ENCODE peak calls at places on chromosome 5, in four cellular contexts. I is tibial artery, O is neural crest cell, B is transverse colon. E is an unnamed sample.

GRCh38 chr5:122408592-122409219 is 96.7 kb downstream of the SNCAIP start:
- DNase-seq in I (no peak), O (no peak), B (no peak), E (no peak)

GRCh38 chr5:14101922-14102321 is 41.2 kb upstream of the TRIO start:
- DNase-seq in I (no peak), O (no peak), B (no peak), E (no peak)

GRCh38 chr5:102152906-102153787 is 142.9 kb downstream of the SLCO4C1 start:
- DNase-seq in I (no peak), O (peak), B (no peak), E (no peak)

GRCh38 chr5:133941456-133942196 is 26.8 kb downstream of the C5orf15 start:
- DNase-seq in I (no peak), O (no peak), B (no peak), E (no peak)

GRCh38 chr5:159402328-159402727 is 72.0 kb upstream of the IL12B start:
- DNase-seq in I (no peak), O (no peak), B (no peak), E (no peak)

GRCh38 chr5:41415242-41415641 is 95.2 kb downstream of the PLCXD3 start:
- DNase-seq in I (no peak), O (no peak), B (no peak), E (no peak)

GRCh38 chr5:53442946-53443345 is 37.5 kb upstream of the FST start:
- DNase-seq in I (no peak), O (no peak), B (no peak), E (no peak)

GRCh38 chr5:24712947-24713346 is 68.2 kb upstream of the CDH10 start:
- DNase-seq in I (no peak), O (no peak), B (no peak), E (no peak)

GRCh38 chr5:113056988-113057387 is 80.4 kb downstream of the DCP2 start:
- DNase-seq in I (no peak), O (no peak), B (no peak), E (no peak)

GRCh38 chr5:133679534-133679933 is 67.2 kb upstream of the FSTL4 start:
- DNase-seq in I (no peak), O (no peak), B (no peak), E (no peak)

GRCh38 chr5:142685418-142686209 is at the start of gene FGF1:
- DNase-seq in I (no peak), O (no peak), B (no peak), E (no peak)

GRCh38 chr5:170484847-170485605 is 18.8 kb upstream of the KCNIP1 start:
- DNase-seq in I (no peak), O (no peak), B (no peak), E (peak)

GRCh38 chr5:175731756-175732465 is 74.0 kb downstream of the HRH2 start:
- DNase-seq in I (no peak), O (no peak), B (no peak), E (no peak)

GRCh38 chr5:73250645-73251044 is 77.7 kb downstream of the TMEM174 start:
- DNase-seq in I (no peak), O (no peak), B (no peak), E (no peak)

GRCh38 chr5:157612581-157612980 is 37.0 kb upstream of the ADAM19 start:
- DNase-seq in I (no peak), O (no peak), B (no peak), E (no peak)

GRCh38 chr5:58156354-58156753 is 303.5 kb downstream of the PLK2 start:
- DNase-seq in I (no peak), O (no peak), B (no peak), E (no peak)

GRCh38 chr5:150611026-150611425 is 29.4 kb upstream of the SYNPO start:
- DNase-seq in I (no peak), O (no peak), B (no peak), E (no peak)

GRCh38 chr5:10036136-10036535 is 213.6 kb downstream of the ATPSCKMT start:
- DNase-seq in I (no peak), O (no peak), B (no peak), E (no peak)

GRCh38 chr5:93890657-93891056 is 149.3 kb upstream of the POU5F2 start:
- DNase-seq in I (no peak), O (no peak), B (no peak), E (no peak)

GRCh38 chr5:149853019-149853648 is 91.5 kb downstream of the PDE6A start:
- DNase-seq in I (peak), O (peak), B (peak), E (peak)

DNA sequence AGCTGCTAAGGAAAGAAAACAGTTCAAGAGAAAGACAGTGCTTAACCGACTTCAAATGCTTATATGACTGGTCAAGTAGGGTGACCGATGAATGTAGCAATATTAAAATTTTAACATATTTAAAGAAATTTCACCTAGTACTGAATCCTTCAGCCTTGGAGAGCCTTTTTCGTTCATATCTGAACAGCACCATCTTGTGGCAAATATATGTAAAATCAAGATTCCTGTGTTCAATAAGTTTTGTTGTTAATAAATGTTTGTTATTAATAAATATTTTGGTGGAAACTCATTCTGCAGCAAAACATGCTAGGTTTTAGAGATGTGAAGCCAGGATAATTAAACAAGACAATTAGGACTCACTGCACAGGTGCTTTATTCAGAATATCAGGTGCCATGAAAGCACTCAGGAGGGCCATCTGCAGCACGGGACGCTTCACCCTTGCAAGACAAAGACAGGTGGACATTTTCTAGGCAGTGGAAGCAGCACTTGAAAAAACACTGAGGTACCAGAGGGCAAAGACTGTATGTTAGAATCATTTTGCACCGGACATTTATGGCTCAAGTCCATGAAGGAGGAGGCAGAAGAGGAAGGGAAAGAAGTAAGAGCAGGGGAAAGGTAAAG is 15.6 kb downstream of the TICAM2 start:
- DNase-seq in I (no peak), O (no peak), B (no peak), E (no peak)
- TF ChIP-seq CTCF in I (peak), O (peak), B (peak), E (peak)

GRCh38 chr5:173530547-173530946 is 85.9 kb downstream of the BOD1 start:
- DNase-seq in I (no peak), O (no peak), B (no peak), E (no peak)
- TF ChIP-seq CTCF in I (no peak), O (no peak), B (no peak), E (no peak)

GRCh38 chr5:91302335-91302734 is 80.8 kb downstream of the ARRDC3 start:
- DNase-seq in I (no peak), O (no peak), B (no peak), E (no peak)
- TF ChIP-seq CTCF in I (no peak), O (no peak), B (no peak), E (no peak)

DNA sequence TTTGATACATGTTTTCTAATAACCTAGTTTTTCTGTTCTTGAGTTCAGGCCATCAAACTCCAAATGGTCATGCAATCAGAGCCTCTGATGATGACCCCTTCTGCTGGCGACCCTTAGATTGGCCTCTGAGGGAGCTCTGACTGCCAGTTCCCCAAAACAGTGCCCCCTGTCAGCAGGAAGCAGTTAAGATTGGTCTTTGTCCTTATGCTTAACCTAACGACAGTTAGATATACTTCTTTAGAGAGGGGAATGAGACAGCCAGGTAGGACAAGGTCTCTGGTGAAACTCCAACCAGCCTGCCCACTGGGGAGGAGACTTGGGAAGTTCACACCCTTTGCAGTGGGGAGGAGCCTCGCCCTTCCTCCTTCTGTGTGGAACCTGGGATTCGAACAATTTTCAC is 390.4 kb upstream of the KIF2A start:
- DNase-seq in I (no peak), O (no peak), B (no peak), E (no peak)
- TF ChIP-seq CTCF in I (no peak), O (no peak), B (no peak), E (no peak)

DNA sequence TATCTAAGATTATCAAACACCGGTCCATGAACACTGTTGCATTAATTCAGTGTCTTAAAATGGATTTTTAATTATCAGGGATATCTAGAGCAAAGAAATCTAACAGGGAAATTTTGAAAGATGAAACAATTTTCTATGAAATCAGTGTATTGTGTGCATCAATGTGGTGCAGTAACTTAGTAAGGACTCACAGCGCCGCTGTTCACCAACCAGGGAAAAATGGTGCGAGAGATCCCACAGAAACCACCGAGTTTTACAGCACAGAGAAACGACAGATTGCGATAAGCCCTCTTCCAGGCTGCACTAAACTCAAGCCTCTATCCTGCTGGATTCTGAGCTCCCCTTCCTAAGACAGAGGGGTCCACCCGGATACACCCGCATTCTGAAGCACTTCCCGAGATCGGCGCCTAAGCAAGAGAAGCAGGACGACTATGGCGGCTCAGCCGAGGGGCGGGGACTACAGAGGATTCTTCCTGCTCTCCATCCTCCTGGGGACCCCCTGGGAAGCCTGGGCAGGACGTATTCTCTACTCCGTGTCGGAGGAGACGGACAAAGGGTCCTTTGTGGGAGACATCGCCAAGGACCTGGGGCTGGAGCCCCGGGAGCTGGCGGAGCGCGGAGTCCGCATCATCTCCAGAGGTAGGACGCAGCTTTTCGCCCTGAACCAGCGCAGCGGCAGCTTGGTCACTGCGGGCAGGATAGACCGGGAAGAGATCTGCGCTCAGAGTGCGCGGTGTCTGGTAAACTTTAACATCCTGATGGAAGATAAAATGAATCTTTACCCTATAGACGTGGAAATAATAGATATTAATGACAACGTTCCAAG is at the start of gene PCDHGA7:
- DNase-seq in I (no peak), O (no peak), B (no peak), E (no peak)
- TF ChIP-seq CTCF in I (no peak), O (no peak), B (no peak), E (no peak)

GRCh38 chr5:35600591-35600990 is 17.1 kb upstream of the SPEF2 start:
- DNase-seq in I (no peak), O (no peak), B (no peak), E (no peak)

GRCh38 chr5:35593338-35593737 is 24.3 kb upstream of the SPEF2 start:
- DNase-seq in I (no peak), O (no peak), B (no peak), E (no peak)

GRCh38 chr5:35598707-35599370 is 18.8 kb upstream of the SPEF2 start:
- DNase-seq in I (no peak), O (no peak), B (peak), E (no peak)
- TF ChIP-seq CTCF in I (no peak), O (no peak), B (peak), E (peak)

DNA sequence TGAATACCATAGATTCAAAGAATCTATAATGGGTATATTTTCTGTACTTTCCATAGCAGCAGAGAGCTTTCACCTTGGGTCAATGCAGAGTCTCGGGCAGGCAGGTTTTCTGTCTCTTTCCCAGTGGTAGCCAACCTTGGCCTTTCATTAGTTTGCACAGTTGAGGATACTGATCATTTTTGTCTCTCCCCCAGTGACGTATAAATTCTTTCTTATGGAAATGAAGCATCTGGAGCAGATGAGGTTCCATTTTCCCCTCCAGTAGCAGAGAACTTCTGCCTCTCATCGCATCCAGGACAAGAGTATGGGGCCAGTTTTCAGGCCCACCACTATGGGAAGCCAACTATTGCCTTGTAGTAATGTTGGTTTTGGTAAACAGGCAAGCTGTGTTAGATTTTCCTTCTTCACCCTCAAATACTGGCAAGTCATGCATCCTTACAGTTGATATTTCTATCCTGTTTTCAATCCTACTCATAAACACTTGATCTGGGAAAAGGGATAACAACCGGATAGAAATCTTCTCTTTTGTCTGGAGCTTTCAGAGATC is 845.2 kb upstream of the CDH18 start:
- DNase-seq in I (no peak), O (no peak), B (no peak), E (no peak)
- TF ChIP-seq CTCF in I (no peak), O (no peak), B (no peak), E (no peak)

GRCh38 chr5:1512541-1513291 is 11.0 kb downstream of the LPCAT1 start:
- DNase-seq in I (peak), O (no peak), B (peak), E (peak)

GRCh38 chr5:1511037-1511436 is 12.7 kb downstream of the LPCAT1 start:
- DNase-seq in I (peak), O (no peak), B (peak), E (no peak)

GRCh38 chr5:1513326-1514026 is 10.3 kb downstream of the LPCAT1 start:
- DNase-seq in I (no peak), O (no peak), B (peak), E (peak)

GRCh38 chr5:1510631-1511030 is 13.1 kb downstream of the LPCAT1 start:
- DNase-seq in I (peak), O (no peak), B (peak), E (peak)

DNA sequence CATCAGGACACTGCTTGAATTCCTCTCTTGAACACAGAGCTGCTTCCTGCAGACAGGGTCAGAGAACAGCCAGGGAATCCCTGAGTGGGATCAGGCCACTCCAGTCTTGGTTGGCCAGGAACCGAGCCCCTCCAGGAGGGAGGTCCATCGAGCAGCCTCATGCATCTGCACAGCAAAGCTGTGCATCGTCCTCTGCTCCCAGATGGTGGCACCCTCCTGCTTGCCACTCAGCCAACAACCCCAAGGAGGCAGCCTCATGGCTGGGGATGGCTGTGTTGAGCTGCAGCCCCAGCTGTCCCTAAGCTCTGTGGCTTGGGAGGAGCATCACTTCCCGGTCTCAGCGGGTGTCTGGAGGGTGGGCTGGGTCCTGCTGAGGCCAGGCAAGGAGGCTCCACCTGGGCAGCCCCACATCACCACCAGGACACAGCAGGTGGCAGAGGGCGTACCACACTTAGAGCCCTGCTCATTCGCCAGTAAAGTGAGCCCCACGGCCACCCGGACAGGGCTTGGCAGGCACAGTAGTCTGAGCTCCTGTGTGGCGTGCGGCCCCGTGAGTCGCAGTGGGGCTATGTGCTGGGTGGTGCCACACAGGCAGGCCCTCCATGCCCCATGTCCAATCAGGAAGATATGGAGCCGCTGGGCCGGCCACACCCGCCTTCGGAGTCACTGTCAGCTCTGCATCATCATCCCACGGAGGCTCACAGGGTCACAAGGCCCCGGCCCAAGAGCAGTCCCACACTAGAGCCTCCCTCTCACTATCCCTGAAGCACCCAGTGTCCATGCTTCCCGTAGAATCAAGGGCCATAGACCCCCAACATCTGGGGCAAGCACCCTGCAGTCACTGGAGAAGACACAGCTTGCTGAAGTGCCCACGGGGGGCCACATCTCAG is 11.9 kb downstream of the LPCAT1 start:
- DNase-seq in I (peak), O (no peak), B (peak), E (peak)
- TF ChIP-seq CTCF in I (no peak), O (no peak), B (no peak), E (peak)

E was measured in CD14-positive monocyte.